ENCODE peak calls at places on chromosomes 7 and 10, in four cellular contexts. One of them, this sample, is unnamed.

GRCh38 chr10:121949473-121949872 is 21.6 kb upstream of the ATE1 start:
- DNase-seq in AG04450: no peak
- DNase-seq in right atrium auricular region: no peak
- DNase-seq in fibroblast of pulmonary artery: no peak
- DNase-seq in this sample: no peak

GRCh38 chr7:137953692-137954470 is 48.0 kb downstream of the CREB3L2 start:
- DNase-seq in AG04450: no peak
- DNase-seq in fibroblast of pulmonary artery: peak
- DNase-seq in right atrium auricular region: no peak
- DNase-seq in this sample: no peak

GRCh38 chr10:124875596-124875995 is 66.3 kb upstream of the ZRANB1 start:
- DNase-seq in fibroblast of pulmonary artery: peak
- DNase-seq in right atrium auricular region: no peak
- DNase-seq in AG04450: no peak
- DNase-seq in this sample: no peak

GRCh38 chr10:33211123-33211878 is 123.2 kb downstream of the NRP1 start:
- DNase-seq in fibroblast of pulmonary artery: peak
- DNase-seq in right atrium auricular region: peak
- DNase-seq in AG04450: peak
- DNase-seq in this sample: no peak

GRCh38 chr7:30977222-30977621 is 13.5 kb downstream of the GHRHR start:
- DNase-seq in AG04450: no peak
- DNase-seq in fibroblast of pulmonary artery: no peak
- DNase-seq in right atrium auricular region: no peak
- DNase-seq in this sample: no peak

GRCh38 chr7:150988230-150989226 is 2.3 kb upstream of the NOS3 start:
- DNase-seq in AG04450: no peak
- DNase-seq in right atrium auricular region: no peak
- DNase-seq in fibroblast of pulmonary artery: peak
- DNase-seq in this sample: no peak

GRCh38 chr7:127769137-127769536 is 117.1 kb downstream of the SND1 start:
- DNase-seq in fibroblast of pulmonary artery: no peak
- DNase-seq in AG04450: no peak
- DNase-seq in right atrium auricular region: no peak
- DNase-seq in this sample: no peak

GRCh38 chr7:131385039-131385605 is 57.4 kb downstream of the MKLN1 start:
- DNase-seq in fibroblast of pulmonary artery: peak
- DNase-seq in right atrium auricular region: no peak
- DNase-seq in AG04450: no peak
- DNase-seq in this sample: no peak

GRCh38 chr7:117229350-117229749 is 93.5 kb downstream of the WNT2 start:
- DNase-seq in fibroblast of pulmonary artery: no peak
- DNase-seq in right atrium auricular region: no peak
- DNase-seq in AG04450: peak
- DNase-seq in this sample: no peak

GRCh38 chr10:45339896-45340295 is 24.5 kb upstream of the OR13A1 start:
- DNase-seq in AG04450: no peak
- DNase-seq in fibroblast of pulmonary artery: no peak
- DNase-seq in right atrium auricular region: no peak
- DNase-seq in this sample: no peak

GRCh38 chr7:22582860-22583640 is 83.1 kb upstream of the STEAP1B start:
- DNase-seq in fibroblast of pulmonary artery: peak
- DNase-seq in AG04450: peak
- DNase-seq in right atrium auricular region: no peak
- DNase-seq in this sample: no peak

GRCh38 chr7:5629941-5630340 is 151.5 kb downstream of the RNF216 start:
- DNase-seq in AG04450: no peak
- DNase-seq in fibroblast of pulmonary artery: peak
- DNase-seq in right atrium auricular region: no peak
- DNase-seq in this sample: no peak

GRCh38 chr7:15580604-15581351 is 19.0 kb upstream of the AGMO start:
- DNase-seq in fibroblast of pulmonary artery: no peak
- DNase-seq in AG04450: no peak
- DNase-seq in right atrium auricular region: no peak
- DNase-seq in this sample: no peak

GRCh38 chr7:105224884-105225651 is 163.7 kb downstream of the SRPK2 start:
- DNase-seq in fibroblast of pulmonary artery: peak
- DNase-seq in right atrium auricular region: no peak
- DNase-seq in AG04450: peak
- DNase-seq in this sample: no peak

GRCh38 chr10:91969297-91969696 is 45.7 kb downstream of the BTAF1 start:
- DNase-seq in fibroblast of pulmonary artery: no peak
- DNase-seq in AG04450: no peak
- DNase-seq in right atrium auricular region: no peak
- DNase-seq in this sample: no peak

GRCh38 chr10:36412942-36413341 is 712.5 kb upstream of the ANKRD30A start:
- DNase-seq in AG04450: no peak
- DNase-seq in right atrium auricular region: no peak
- DNase-seq in fibroblast of pulmonary artery: no peak
- DNase-seq in this sample: no peak

GRCh38 chr7:158165711-158166110 is 421.9 kb downstream of the PTPRN2 start:
- DNase-seq in right atrium auricular region: no peak
- DNase-seq in fibroblast of pulmonary artery: no peak
- DNase-seq in AG04450: no peak
- DNase-seq in this sample: no peak

GRCh38 chr10:101493782-101494281 is 94.2 kb downstream of the POLL start:
- DNase-seq in right atrium auricular region: no peak
- DNase-seq in AG04450: no peak
- DNase-seq in fibroblast of pulmonary artery: no peak
- DNase-seq in this sample: no peak

GRCh38 chr7:934469-935320 is 19.8 kb downstream of the ADAP1 start:
- DNase-seq in fibroblast of pulmonary artery: no peak
- DNase-seq in right atrium auricular region: no peak
- DNase-seq in AG04450: no peak
- DNase-seq in this sample: no peak

GRCh38 chr7:42603496-42603895 is 308.4 kb downstream of the C7orf25 start:
- DNase-seq in fibroblast of pulmonary artery: no peak
- DNase-seq in right atrium auricular region: no peak
- DNase-seq in AG04450: no peak
- DNase-seq in this sample: no peak

GRCh38 chr10:68121862-68122261 is 12.6 kb downstream of the MYPN start:
- DNase-seq in AG04450: no peak
- DNase-seq in fibroblast of pulmonary artery: no peak
- DNase-seq in right atrium auricular region: no peak
- DNase-seq in this sample: no peak

GRCh38 chr7:10767771-10768170 is 205.9 kb upstream of the PHF14 start:
- DNase-seq in fibroblast of pulmonary artery: no peak
- DNase-seq in right atrium auricular region: no peak
- DNase-seq in AG04450: no peak
- DNase-seq in this sample: no peak

GRCh38 chr7:36400023-36400422 is 10.4 kb downstream of the ANLN start:
- DNase-seq in fibroblast of pulmonary artery: no peak
- DNase-seq in right atrium auricular region: no peak
- DNase-seq in AG04450: no peak
- DNase-seq in this sample: no peak

GRCh38 chr10:57218382-57218781 is 857.3 kb upstream of the ZWINT start:
- DNase-seq in right atrium auricular region: no peak
- DNase-seq in fibroblast of pulmonary artery: no peak
- DNase-seq in AG04450: no peak
- DNase-seq in this sample: no peak

GRCh38 chr7:92644406-92645113 is 54.4 kb upstream of the FAM133B start:
- DNase-seq in AG04450: no peak
- DNase-seq in fibroblast of pulmonary artery: peak
- DNase-seq in right atrium auricular region: no peak
- DNase-seq in this sample: no peak

GRCh38 chr7:100680589-100681271 is 7.2 kb downstream of the GNB2 start:
- DNase-seq in AG04450: no peak
- DNase-seq in right atrium auricular region: no peak
- DNase-seq in fibroblast of pulmonary artery: no peak
- DNase-seq in this sample: no peak

GRCh38 chr10:112307631-112308502 is 24.7 kb downstream of the TECTB start:
- DNase-seq in fibroblast of pulmonary artery: peak
- DNase-seq in AG04450: peak
- DNase-seq in right atrium auricular region: no peak
- DNase-seq in this sample: no peak

GRCh38 chr10:73096041-73096451 is 620 bp downstream of the P4HA1 start:
- DNase-seq in right atrium auricular region: peak
- DNase-seq in fibroblast of pulmonary artery: peak
- DNase-seq in AG04450: no peak
- DNase-seq in this sample: no peak

GRCh38 chr10:73094249-73094850 is 2.3 kb downstream of the P4HA1 start:
- DNase-seq in AG04450: no peak
- DNase-seq in right atrium auricular region: no peak
- DNase-seq in fibroblast of pulmonary artery: peak
- DNase-seq in this sample: no peak

GRCh38 chr10:73094986-73095478 is 1.6 kb downstream of the P4HA1 start:
- DNase-seq in fibroblast of pulmonary artery: no peak
- DNase-seq in right atrium auricular region: no peak
- DNase-seq in AG04450: no peak
- DNase-seq in this sample: no peak

GRCh38 chr10:73095479-73096021 is 1.1 kb downstream of the P4HA1 start:
- DNase-seq in fibroblast of pulmonary artery: peak
- DNase-seq in AG04450: peak
- DNase-seq in right atrium auricular region: no peak
- DNase-seq in this sample: no peak

DNA sequence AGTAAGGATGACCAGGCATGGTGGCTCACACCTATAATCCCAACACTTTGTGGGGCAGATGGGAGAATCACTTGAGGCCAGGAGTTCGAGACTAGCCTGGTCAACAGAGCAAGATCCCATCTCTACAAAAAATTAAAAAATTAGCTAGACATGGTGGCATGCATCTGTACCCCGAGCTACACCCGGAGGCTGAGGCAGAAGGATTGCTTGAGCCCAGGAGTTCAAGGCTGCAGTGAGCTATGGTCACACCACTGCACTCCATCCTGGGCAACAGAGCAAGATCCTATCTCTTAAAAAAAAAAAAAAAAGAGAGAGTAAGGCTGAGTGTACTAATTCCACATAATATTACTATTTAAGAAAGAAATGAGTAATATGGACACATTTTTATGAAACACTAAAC is 3.8 kb downstream of the P4HA1 start:
- DNase-seq in fibroblast of pulmonary artery: no peak
- DNase-seq in AG04450: no peak
- DNase-seq in right atrium auricular region: no peak
- DNase-seq in this sample: no peak
- H3K4me3 ChIP-seq in fibroblast of pulmonary artery: no peak
- H3K4me3 ChIP-seq in AG04450: no peak
- H3K4me3 ChIP-seq in right atrium auricular region: no peak
- H3K4me3 ChIP-seq in this sample: no peak

GRCh38 chr7:95511716-95512260 is 26.0 kb downstream of the ASB4 start:
- DNase-seq in AG04450: peak
- DNase-seq in right atrium auricular region: peak
- DNase-seq in fibroblast of pulmonary artery: peak
- DNase-seq in this sample: no peak

GRCh38 chr7:95509199-95509598 is 23.5 kb downstream of the ASB4 start:
- DNase-seq in AG04450: no peak
- DNase-seq in fibroblast of pulmonary artery: peak
- DNase-seq in right atrium auricular region: no peak
- DNase-seq in this sample: no peak

GRCh38 chr7:95508780-95509179 is 23.0 kb downstream of the ASB4 start:
- DNase-seq in AG04450: no peak
- DNase-seq in fibroblast of pulmonary artery: no peak
- DNase-seq in right atrium auricular region: no peak
- DNase-seq in this sample: no peak
- H3K4me3 ChIP-seq in AG04450: no peak
- H3K4me3 ChIP-seq in fibroblast of pulmonary artery: no peak
- H3K4me3 ChIP-seq in right atrium auricular region: no peak
- H3K4me3 ChIP-seq in this sample: no peak

GRCh38 chr10:23099079-23099478 is 3.7 kb downstream of the MSRB2 start:
- DNase-seq in AG04450: no peak
- DNase-seq in right atrium auricular region: no peak
- DNase-seq in fibroblast of pulmonary artery: no peak
- DNase-seq in this sample: no peak

GRCh38 chr10:23095966-23096813 is 811 bp downstream of the MSRB2 start:
- DNase-seq in right atrium auricular region: peak
- DNase-seq in fibroblast of pulmonary artery: peak
- DNase-seq in AG04450: no peak
- DNase-seq in this sample: no peak

GRCh38 chr10:23095404-23095965 is at the start of gene MSRB2:
- DNase-seq in fibroblast of pulmonary artery: peak
- DNase-seq in AG04450: peak
- DNase-seq in right atrium auricular region: peak
- DNase-seq in this sample: no peak

GRCh38 chr10:23094786-23095403 is 484 bp upstream of the MSRB2 start:
- DNase-seq in right atrium auricular region: no peak
- DNase-seq in fibroblast of pulmonary artery: peak
- DNase-seq in AG04450: no peak
- DNase-seq in this sample: no peak

DNA sequence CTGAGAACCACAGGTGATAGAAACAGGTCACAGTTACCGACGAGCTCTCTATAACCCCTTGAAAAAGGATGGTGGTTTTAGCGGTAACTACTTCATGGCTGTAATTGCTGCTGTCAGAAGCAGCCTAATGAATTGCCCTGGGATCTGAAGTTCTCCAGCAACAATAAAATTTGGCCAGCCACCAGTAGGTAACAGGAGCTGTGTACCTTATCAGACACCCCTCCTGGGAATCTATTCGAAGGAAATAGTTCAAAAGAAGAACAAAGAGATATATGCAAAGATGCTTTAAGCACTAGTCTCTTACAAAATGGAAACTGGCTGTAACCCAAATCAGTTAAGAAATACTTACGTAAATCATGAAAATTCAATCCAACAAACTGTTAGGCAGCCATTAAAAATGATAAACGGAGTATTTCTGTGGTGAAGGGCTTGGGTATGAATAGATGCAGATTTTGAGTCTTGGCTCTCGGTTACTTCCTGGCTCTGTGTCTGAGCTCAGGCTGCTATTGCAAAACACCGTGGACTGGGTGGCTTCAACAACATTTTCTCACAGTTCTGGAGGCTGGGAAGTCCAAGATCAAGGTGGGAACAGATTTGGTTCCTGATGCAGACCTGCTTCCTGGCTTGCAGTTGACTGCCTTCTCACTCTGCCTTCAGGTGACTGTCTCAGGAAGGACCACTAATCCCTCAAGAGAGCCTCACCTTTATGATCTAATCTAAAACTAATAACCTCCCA is 1.6 kb downstream of the MSRB2 start:
- DNase-seq in AG04450: peak
- DNase-seq in fibroblast of pulmonary artery: peak
- DNase-seq in right atrium auricular region: no peak
- DNase-seq in this sample: no peak
- H3K4me3 ChIP-seq in AG04450: peak
- H3K4me3 ChIP-seq in fibroblast of pulmonary artery: peak
- H3K4me3 ChIP-seq in right atrium auricular region: peak
- H3K4me3 ChIP-seq in this sample: peak

DNA sequence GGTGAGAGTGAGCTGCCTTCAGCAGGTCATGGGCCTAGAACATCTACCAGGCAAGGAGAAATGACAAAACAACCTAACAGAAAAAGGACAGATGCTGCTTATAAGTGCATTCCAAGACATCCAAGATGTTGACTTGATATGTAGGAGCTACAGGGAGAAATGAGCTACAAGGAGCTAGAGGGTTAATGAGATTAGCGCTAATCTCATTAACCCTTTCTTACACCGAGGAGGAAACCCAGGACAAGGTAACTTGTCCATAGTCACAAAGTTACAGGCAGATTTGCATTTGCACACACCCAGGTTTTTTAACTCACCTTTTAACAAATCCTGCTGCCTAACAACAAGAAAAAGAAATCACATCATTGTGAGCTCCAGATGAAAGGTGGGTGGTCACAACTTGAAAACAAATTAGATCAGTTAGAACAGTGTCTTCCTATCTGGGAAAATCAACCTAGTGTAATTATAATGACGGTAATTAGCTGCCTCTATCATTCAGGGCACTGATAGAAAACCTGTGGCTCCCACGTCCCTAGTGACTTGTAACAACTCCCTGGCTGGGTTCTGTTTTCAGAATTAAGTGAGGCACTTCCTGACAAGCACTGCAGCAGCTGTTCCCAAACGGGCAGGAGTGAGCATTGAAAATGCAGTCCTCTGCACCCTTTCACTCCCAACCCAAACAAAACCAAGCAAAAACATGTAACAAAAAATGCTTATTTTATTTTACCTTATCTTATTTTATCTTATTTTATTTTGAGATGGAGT is 5.7 kb downstream of the KIAA1549 start:
- DNase-seq in right atrium auricular region: no peak
- DNase-seq in fibroblast of pulmonary artery: no peak
- DNase-seq in AG04450: no peak
- DNase-seq in this sample: no peak
- H3K4me3 ChIP-seq in right atrium auricular region: no peak
- H3K4me3 ChIP-seq in fibroblast of pulmonary artery: no peak
- H3K4me3 ChIP-seq in AG04450: no peak
- H3K4me3 ChIP-seq in this sample: no peak